ENCODE peak calls at places on chromosomes 4 and X, in eight cellular contexts. D is activated CD8-positive, alpha-beta memory T cell treated with anti-CD3 and anti-CD28 coated beads for 4 hours; I is erythroblast; R is hepatocyte; Z is upper lobe of left lung; L is left ventricle myocardium inferior; U is GM12892; Y is neural crest cell. G is an unnamed sample.

GRCh38 chrX:150573702-150574101 is 5.3 kb downstream of the MTM1 start:
- DNase-seq in R (no peak), U (no peak), D (no peak), Z (no peak), Y (no peak), I (no peak), L (no peak), G (no peak)

GRCh38 chr4:76430519-76431388 is 4.3 kb upstream of the SHROOM3 start:
- DNase-seq in I (peak), Y (peak), U (no peak), R (peak), L (no peak), D (no peak), Z (no peak), G (no peak)

GRCh38 chr4:81032174-81032551 is 1.7 kb downstream of the BMP3 start:
- DNase-seq in Z (no peak), D (no peak), U (no peak), I (no peak), Y (no peak), R (no peak), L (no peak), G (no peak)

GRCh38 chr4:46931981-46932380 is 22.9 kb upstream of the COX7B2 start:
- DNase-seq in U (no peak), Y (no peak), R (peak), D (no peak), I (peak), Z (no peak), L (no peak), G (peak)

GRCh38 chr4:84632092-84632491 is 49.2 kb downstream of the CDS1 start:
- DNase-seq in I (no peak), L (no peak), R (no peak), U (no peak), Y (no peak), Z (no peak), D (no peak), G (no peak)

GRCh38 chrX:16719334-16720084 is at the start of gene SYAP1:
- DNase-seq in I (peak), R (peak), L (peak), U (peak), Z (peak), Y (peak), D (peak), G (peak)

GRCh38 chr4:42671431-42672194 is 14.7 kb upstream of the ATP8A1 start:
- DNase-seq in L (no peak), I (no peak), Y (no peak), Z (no peak), R (no peak), D (peak), U (no peak), G (no peak)

GRCh38 chr4:75908555-75908954 is 6.3 kb upstream of the PPEF2 start:
- DNase-seq in U (no peak), D (no peak), R (no peak), Y (no peak), Z (no peak), I (no peak), L (no peak), G (no peak)

GRCh38 chrX:93594780-93595179 is 78.6 kb downstream of the NAP1L3 start:
- DNase-seq in I (no peak), Z (no peak), R (no peak), D (no peak), U (no peak), Y (no peak), L (no peak), G (no peak)

GRCh38 chr4:82797591-82798081 is 960 bp downstream of the SCD5 start:
- DNase-seq in L (peak), D (no peak), Z (peak), I (no peak), Y (peak), R (no peak), U (peak), G (peak)

G was measured in glutamatergic neuron.